ENCODE peak calls at places on chromosomes 7 and 10, in ten cellular contexts. R is germinal center; J is right lobe of liver; W is uterus; D is retinal pigment epithelial cell; T is left cardiac atrium; L is stimulated activated CD4-positive, alpha-beta T cell treated with anti-CD3 and anti-CD28 coated beads, Interleukin-15, amount 100 ng/mL, for 24 hours; S is activated CD4-positive, alpha-beta memory T cell treated with anti-CD3 and anti-CD28 coated beads, Interleukin-2, amount 10 ng/mL, durations not matched to agents 7 days and 5 days; V is NCI-H1092; M is activated CD4-positive, CD25-positive, alpha-beta regulatory T cell. X is an unnamed sample.

GRCh38 chr7:68792351-68792750 is 805.9 kb upstream of the AUTS2 start:
- DNase-seq in D (no peak), S (no peak), V (no peak), L (no peak), W (no peak), R (no peak), J (no peak), T (no peak), M (no peak), X (no peak)

GRCh38 chr7:11935905-11936304 is 103.9 kb upstream of the THSD7A start:
- DNase-seq in L (no peak), D (no peak), W (no peak), V (no peak), R (no peak), M (no peak), T (no peak), J (no peak), S (no peak), X (no peak)

GRCh38 chr7:99362801-99363200 is 11.7 kb upstream of the ARPC1B start:
- DNase-seq in W (no peak), R (no peak), L (no peak), T (no peak), M (no peak), D (no peak), S (no peak), J (no peak), V (no peak), X (no peak)

GRCh38 chr10:104344219-104344618 is 6.0 kb upstream of the ITPRIP start:
- DNase-seq in R (no peak), V (no peak), D (no peak), M (no peak), L (no peak), W (no peak), J (no peak), T (no peak), S (no peak), X (no peak)

GRCh38 chr7:21767300-21767900 is 178.3 kb downstream of the CDCA7L start:
- DNase-seq in R (peak), L (peak), M (no peak), D (peak), S (peak), V (peak), T (peak), W (no peak), J (peak), X (no peak)

GRCh38 chr7:111877931-111878330 is 315.6 kb upstream of the IMMP2L start:
- DNase-seq in J (no peak), M (no peak), W (no peak), S (no peak), T (no peak), V (no peak), R (no peak), D (no peak), L (no peak), X (no peak)

GRCh38 chr10:73113543-73113942 is 3.3 kb downstream of the NUDT13 start:
- DNase-seq in D (no peak), L (no peak), M (no peak), R (no peak), T (no peak), S (no peak), J (no peak), W (no peak), V (no peak), X (no peak)

GRCh38 chr10:126561499-126562208 is 108.8 kb downstream of the C10orf90 start:
- DNase-seq in M (no peak), S (no peak), V (no peak), J (no peak), L (no peak), W (no peak), T (no peak), R (no peak), D (no peak), X (no peak)

GRCh38 chr7:132654150-132654549 is 77.9 kb upstream of the PLXNA4 start:
- DNase-seq in J (no peak), S (no peak), T (no peak), V (no peak), L (peak), M (no peak), D (no peak), R (peak), W (no peak), X (no peak)

GRCh38 chr10:122327237-122328206 is 47.0 kb upstream of the PLEKHA1 start:
- DNase-seq in S (no peak), M (no peak), V (no peak), L (no peak), D (no peak), R (no peak), W (no peak), J (no peak), T (no peak), X (no peak)

GRCh38 chr10:47025253-47025539 is 114.0 kb downstream of the PTPN20 start:
- DNase-seq in M (no peak), D (no peak), S (peak), R (no peak), W (no peak), T (no peak), L (no peak), J (peak), V (no peak), X (no peak)

GRCh38 chr7:92904292-92905131 is 68.1 kb upstream of the CDK6 start:
- DNase-seq in M (peak), W (no peak), R (no peak), D (peak), J (no peak), T (no peak), V (no peak), L (peak), S (peak), X (peak)

GRCh38 chr7:151592868-151593486 is 73.3 kb upstream of the RHEB start:
- DNase-seq in T (no peak), D (peak), S (no peak), L (no peak), R (no peak), V (no peak), W (no peak), J (no peak), M (no peak), X (no peak)

GRCh38 chr7:41887446-41887845 is 184.6 kb upstream of the INHBA start:
- DNase-seq in J (no peak), V (no peak), T (no peak), M (no peak), S (no peak), D (no peak), W (no peak), L (no peak), R (no peak), X (no peak)

GRCh38 chr7:74502216-74502891 is 48.6 kb downstream of the GTF2IRD1 start:
- DNase-seq in W (no peak), T (no peak), V (peak), D (no peak), S (no peak), L (no peak), M (no peak), R (no peak), J (peak), X (no peak)

GRCh38 chr7:85681241-85681640 is 494.4 kb upstream of the SEMA3D start:
- DNase-seq in D (no peak), V (no peak), S (no peak), L (no peak), R (no peak), J (no peak), T (no peak), W (no peak), M (no peak), X (no peak)

GRCh38 chr7:76352193-76352592 is 6.6 kb downstream of the YWHAG start:
- DNase-seq in T (no peak), J (no peak), S (no peak), W (no peak), R (no peak), D (no peak), M (no peak), V (no peak), L (no peak), X (no peak)

GRCh38 chr10:114471906-114472873 is 67.9 kb upstream of the AFAP1L2 start:
- DNase-seq in M (no peak), V (no peak), R (no peak), D (no peak), J (no peak), L (no peak), S (no peak), W (no peak), T (no peak), X (no peak)

GRCh38 chr10:5956146-5956914 is 21.0 kb downstream of the IL15RA start:
- DNase-seq in D (no peak), L (no peak), M (no peak), V (no peak), W (no peak), T (no peak), R (no peak), S (no peak), J (peak), X (no peak)

GRCh38 chr10:86536294-86536861 is 14.8 kb upstream of the WAPL start:
- DNase-seq in V (no peak), S (peak), T (no peak), R (peak), L (peak), M (peak), W (no peak), D (no peak), J (peak), X (peak)

GRCh38 chr7:20064974-20065862 is 152.0 kb downstream of the MACC1 start:
- DNase-seq in V (no peak), S (no peak), R (no peak), W (peak), L (peak), D (peak), T (no peak), M (no peak), J (no peak), X (no peak)

GRCh38 chr7:133948588-133948987 is 178.6 kb upstream of the LRGUK start:
- DNase-seq in M (no peak), W (no peak), J (no peak), S (no peak), D (no peak), V (no peak), L (no peak), R (no peak), T (no peak), X (no peak)

GRCh38 chr10:102322914-102323313 is 72.6 kb upstream of the NFKB2 start:
- DNase-seq in D (no peak), L (peak), R (no peak), V (no peak), T (no peak), M (peak), J (no peak), S (peak), W (no peak), X (no peak)

GRCh38 chr7:133253522-133253882 is 624 bp downstream of the EXOC4 start:
- DNase-seq in T (no peak), M (no peak), V (no peak), J (no peak), S (peak), R (peak), L (peak), W (no peak), D (no peak), X (no peak)

GRCh38 chr10:3484306-3485187 is 300.5 kb downstream of the KLF6 start:
- DNase-seq in L (no peak), W (no peak), S (no peak), D (no peak), V (no peak), T (no peak), M (no peak), J (no peak), R (peak), X (no peak)

GRCh38 chr10:93584445-93584844 is 16.6 kb downstream of the RBP4 start:
- DNase-seq in L (no peak), R (no peak), T (no peak), D (no peak), J (no peak), M (no peak), V (no peak), W (no peak), S (no peak), X (no peak)

GRCh38 chr7:108079291-108080057 is 50.7 kb downstream of the LAMB4 start:
- DNase-seq in S (no peak), R (no peak), V (no peak), T (no peak), D (peak), J (no peak), M (no peak), W (no peak), L (no peak), X (no peak)

GRCh38 chr10:128451879-128452278 is 325.7 kb upstream of the MKI67 start:
- DNase-seq in J (no peak), V (no peak), L (no peak), T (no peak), D (no peak), M (no peak), S (no peak), R (no peak), W (no peak), X (no peak)

GRCh38 chr10:122126763-122127659 is 138.0 kb downstream of the TACC2 start:
- DNase-seq in M (no peak), S (no peak), V (no peak), D (peak), L (no peak), W (peak), J (no peak), R (no peak), T (peak), X (no peak)

GRCh38 chr7:157909370-157909769 is 572.6 kb downstream of the DNAJB6 start:
- DNase-seq in M (no peak), L (no peak), T (no peak), V (no peak), W (no peak), R (no peak), D (no peak), J (no peak), S (no peak), X (no peak)

GRCh38 chr10:115856580-115856979 is 416.4 kb downstream of the GFRA1 start:
- DNase-seq in R (no peak), S (no peak), D (no peak), T (no peak), V (no peak), W (no peak), J (no peak), M (no peak), L (no peak), X (no peak)

GRCh38 chr10:18216482-18216881 is 76.3 kb downstream of the CACNB2 start:
- DNase-seq in M (no peak), T (no peak), J (no peak), D (no peak), V (no peak), L (no peak), S (no peak), R (no peak), W (no peak), X (no peak)

GRCh38 chr10:111146025-111146640 is 69.3 kb downstream of the ADRA2A start:
- DNase-seq in R (no peak), M (no peak), T (no peak), D (no peak), L (no peak), S (no peak), W (no peak), J (no peak), V (no peak), X (no peak)

GRCh38 chr7:101017099-101017777 is 2.6 kb upstream of the MUC17 start:
- DNase-seq in L (peak), V (no peak), D (peak), R (no peak), S (peak), J (peak), M (peak), W (peak), T (peak), X (peak)

GRCh38 chr7:99557196-99557607 is 1.2 kb upstream of the ZNF655 start:
- DNase-seq in R (no peak), V (no peak), D (no peak), S (no peak), J (no peak), W (no peak), L (no peak), T (no peak), M (no peak), X (no peak)

GRCh38 chr7:116588641-116589594 is 64.1 kb downstream of the CAV1 start:
- DNase-seq in J (no peak), M (no peak), T (no peak), L (no peak), S (no peak), D (no peak), W (no peak), R (peak), V (peak), X (no peak)